ENCODE peak calls at places on chromosomes 6 and 20, in four cellular contexts. B, I, U and O are unnamed samples.

GRCh38 chr6:107116328-107116892 is 1.1 kb upstream of the BEND3 start:
- DNase-seq in B (peak), U (peak), I (no peak), O (peak)

GRCh38 chr20:63695419-63696310 is 787 bp upstream of the TNFRSF6B start:
- DNase-seq in U (no peak), I (no peak), B (no peak), O (no peak)

GRCh38 chr6:111824608-111825337 is 48.5 kb downstream of the FYN start:
- DNase-seq in U (no peak), I (no peak), B (no peak), O (no peak)

GRCh38 chr6:11769816-11770545 is 8.6 kb downstream of the ADTRP start:
- DNase-seq in I (no peak), U (no peak), B (no peak), O (no peak)

GRCh38 chr20:46967647-46968046 is 73.0 kb downstream of the EYA2 start:
- DNase-seq in B (no peak), U (no peak), I (no peak), O (no peak)

GRCh38 chr6:51594981-51595380 is 492.4 kb downstream of the PKHD1 start:
- DNase-seq in U (no peak), I (no peak), B (no peak), O (no peak)

GRCh38 chr6:170098428-170099170 is 192.3 kb downstream of the DLL1 start:
- DNase-seq in I (no peak), B (no peak), U (no peak), O (no peak)

GRCh38 chr6:33008944-33009861 is at the start of gene HLA-DOA:
- DNase-seq in I (no peak), U (peak), B (peak), O (peak)

GRCh38 chr6:130298258-130298657 is 67.6 kb upstream of the TMEM200A start:
- DNase-seq in I (no peak), B (no peak), U (no peak), O (no peak)

GRCh38 chr6:152642578-152643375 is 5.6 kb upstream of the SYNE1 start:
- DNase-seq in U (peak), B (peak), I (peak), O (peak)

GRCh38 chr20:54167909-54168872 is 5.6 kb downstream of the CYP24A1 start:
- DNase-seq in I (no peak), U (no peak), B (peak), O (no peak)

GRCh38 chr6:125510405-125510804 is 208.6 kb upstream of the HDDC2 start:
- DNase-seq in I (no peak), B (no peak), U (no peak), O (no peak)